ENCODE peak calls at places on chromosomes 2 and 18, in nine cellular contexts. T, C, G, O, R, D, P, M and Y are unnamed samples.

GRCh38 chr2:71462056-71462605 is 8.8 kb downstream of the DYSF start:
- DNase-seq in R (no peak), M (no peak), D (no peak), C (no peak), P (no peak), T (no peak), O (no peak), G (no peak), Y (no peak)

GRCh38 chr2:135030826-135031225 is 16.4 kb downstream of the MAP3K19 start:
- DNase-seq in P (peak; percentile 54), O (no peak), M (no peak), C (no peak), D (no peak), R (no peak), G (peak; percentile 60), T (no peak), Y (no peak)

GRCh38 chr2:180677200-180677599 is 303.2 kb upstream of the UBE2E3 start:
- DNase-seq in O (no peak), G (peak; percentile 48), D (no peak), M (no peak), P (no peak), C (no peak), T (no peak), R (no peak), Y (no peak)

GRCh38 chr2:219175928-219176817 is 552 bp downstream of the CNPPD1 start:
- DNase-seq in C (peak; percentile 64), P (peak; percentile 62), G (peak; percentile 70), R (peak; percentile 79), T (peak; percentile 21), M (no peak), O (no peak), D (peak; percentile 35), Y (peak; percentile 81)

GRCh38 chr2:156399224-156399949 is 36.8 kb upstream of the GPD2 start:
- DNase-seq in C (no peak), P (peak; percentile 72), D (no peak), R (no peak), G (peak; percentile 59), T (no peak), M (no peak), O (no peak), Y (peak; percentile 8)

GRCh38 chr2:192087398-192087958 is 107.3 kb downstream of the TMEFF2 start:
- DNase-seq in O (no peak), G (no peak), T (no peak), C (no peak), R (no peak), M (no peak), P (no peak), D (no peak), Y (no peak)

GRCh38 chr2:162301151-162301804 is 17.2 kb downstream of the IFIH1 start:
- DNase-seq in D (peak; percentile 61), C (peak; percentile 28), R (no peak), O (peak; percentile 28), G (peak; percentile 81), M (no peak), T (no peak), P (peak; percentile 67), Y (peak; percentile 11)

GRCh38 chr2:97728091-97728596 is 14.8 kb downstream of the ZAP70 start:
- DNase-seq in C (no peak), D (peak; percentile 38), P (peak; percentile 57), M (no peak), O (no peak), R (no peak), G (peak; percentile 77), T (no peak), Y (no peak)

GRCh38 chr2:240143276-240143675 is 2.8 kb upstream of the OTOS start:
- DNase-seq in R (no peak), C (no peak), D (no peak), M (no peak), T (no peak), O (no peak), G (no peak), P (no peak), Y (no peak)

GRCh38 chr2:240142859-240143258 is 2.4 kb upstream of the OTOS start:
- DNase-seq in T (no peak), D (no peak), R (no peak), O (no peak), P (no peak), C (no peak), G (no peak), M (no peak), Y (no peak)

GRCh38 chr2:240145461-240145860 is 5.0 kb upstream of the OTOS start:
- DNase-seq in C (no peak), G (no peak), T (no peak), M (no peak), O (no peak), D (no peak), P (no peak), R (no peak), Y (no peak)

GRCh38 chr2:240144649-240145261 is 4.3 kb upstream of the OTOS start:
- DNase-seq in P (no peak), D (no peak), C (no peak), O (no peak), T (no peak), R (no peak), M (no peak), G (no peak), Y (no peak)

DNA sequence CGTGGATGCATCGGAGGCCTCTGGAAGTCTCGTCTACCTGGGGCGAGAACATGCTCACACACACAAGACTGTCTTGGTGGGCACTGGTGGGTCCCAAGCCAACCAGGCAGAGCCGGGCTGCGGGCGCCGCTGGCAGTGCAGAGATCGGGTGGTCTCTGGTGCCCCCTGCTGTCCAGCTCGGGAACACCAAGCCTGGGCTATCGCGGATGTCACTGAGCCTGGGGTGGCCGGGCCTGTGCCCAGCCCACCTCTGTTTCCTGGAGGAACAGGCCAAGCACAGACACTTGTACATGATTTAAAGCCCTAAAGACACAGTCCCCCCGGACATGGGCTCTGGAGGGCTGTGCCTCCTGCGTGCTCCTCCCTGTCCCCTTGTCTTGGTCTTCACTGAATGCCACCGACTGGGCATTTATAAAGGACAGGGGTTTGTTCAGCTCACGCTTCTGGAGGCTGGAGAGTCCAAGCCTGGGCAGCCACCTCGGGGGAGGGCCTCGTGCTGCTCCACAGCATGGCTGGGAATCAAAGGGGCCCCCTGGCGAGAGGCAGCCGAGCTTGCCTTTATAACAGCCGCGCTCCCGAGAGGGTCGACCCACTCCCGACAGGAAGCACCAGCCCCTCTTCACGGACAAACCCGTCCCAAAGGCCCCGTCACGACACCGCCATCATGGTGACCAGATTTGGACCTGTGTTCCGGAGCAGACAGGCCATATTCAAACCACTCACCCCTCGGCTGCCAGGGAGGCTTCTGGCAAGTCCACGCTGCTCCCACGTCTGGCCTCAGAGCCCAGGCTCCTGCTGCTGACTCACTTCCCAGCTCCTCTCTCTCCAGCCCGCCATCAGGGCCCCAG is 3.6 kb upstream of the OTOS start:
- DNase-seq in C (peak; percentile 51), G (peak; percentile 66), O (peak; percentile 46), M (no peak), R (peak; percentile 78), T (peak; percentile 56), P (peak; percentile 53), D (peak; percentile 84), Y (peak; percentile 63)
- H3K4me3 ChIP-seq in C (no peak overlapping the region), G (no peak overlapping the region), O (no peak overlapping the region), M (no peak overlapping the region), R (no peak overlapping the region), T (no peak overlapping the region), P (no peak overlapping the region), D (no peak overlapping the region), Y (no peak overlapping the region)

DNA sequence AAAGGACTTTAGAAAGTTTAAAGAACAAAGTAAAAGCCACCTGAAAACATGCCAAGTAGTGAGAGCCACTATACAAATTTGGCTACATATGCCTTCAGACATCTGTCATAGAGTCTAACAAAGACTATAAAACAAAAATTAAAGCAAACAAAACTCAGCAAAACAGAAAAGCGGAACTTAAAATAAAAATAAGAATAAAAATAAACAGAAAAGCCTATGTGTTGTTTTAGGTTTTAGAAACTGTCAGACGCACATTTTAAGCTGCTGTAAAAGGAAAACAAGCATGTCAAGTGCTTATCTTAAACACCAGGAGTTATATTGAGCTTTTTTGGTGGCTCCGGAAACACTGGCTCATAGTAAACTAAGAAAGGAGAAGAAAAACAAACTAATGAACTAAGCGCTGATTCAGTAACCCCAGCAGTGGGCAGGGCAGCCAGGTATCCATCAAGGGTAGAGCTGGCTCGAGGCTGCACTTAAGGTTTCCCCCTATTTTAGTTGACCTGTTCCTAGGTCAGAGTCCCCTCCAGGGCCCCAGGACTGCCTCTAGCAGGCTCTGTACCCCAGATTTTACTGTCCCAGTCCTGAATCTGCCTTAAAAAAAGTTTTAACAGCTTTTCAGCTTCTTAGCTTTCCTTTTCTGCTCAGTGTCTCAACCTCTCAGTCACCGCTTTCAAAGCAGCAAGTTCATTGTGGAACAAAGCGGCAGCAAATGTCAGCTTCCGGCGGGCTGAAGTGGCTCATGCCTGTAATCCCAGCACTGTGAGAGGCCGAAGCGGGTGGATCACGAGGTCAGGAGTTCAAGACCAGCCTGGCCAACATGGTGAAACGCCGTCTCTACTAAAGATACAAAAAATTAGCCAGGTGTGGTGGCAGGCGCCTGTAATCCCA is 15.3 kb upstream of the RMC1 start:
- DNase-seq in D (peak; percentile 48), R (peak; percentile 74), O (no peak), G (peak; percentile 23), M (peak; percentile 49), C (peak; percentile 55), P (peak; percentile 19), T (no peak), Y (peak; percentile 63)
- H3K4me3 ChIP-seq in D (peak overlapping the region; percentile 24), R (peak overlapping the region; percentile 33), O (no peak overlapping the region), G (no peak overlapping the region), M (peak overlapping the region; percentile 24), C (peak overlapping the region; percentile 52), P (no peak overlapping the region), T (peak overlapping the region; percentile 27), Y (no peak overlapping the region)

DNA sequence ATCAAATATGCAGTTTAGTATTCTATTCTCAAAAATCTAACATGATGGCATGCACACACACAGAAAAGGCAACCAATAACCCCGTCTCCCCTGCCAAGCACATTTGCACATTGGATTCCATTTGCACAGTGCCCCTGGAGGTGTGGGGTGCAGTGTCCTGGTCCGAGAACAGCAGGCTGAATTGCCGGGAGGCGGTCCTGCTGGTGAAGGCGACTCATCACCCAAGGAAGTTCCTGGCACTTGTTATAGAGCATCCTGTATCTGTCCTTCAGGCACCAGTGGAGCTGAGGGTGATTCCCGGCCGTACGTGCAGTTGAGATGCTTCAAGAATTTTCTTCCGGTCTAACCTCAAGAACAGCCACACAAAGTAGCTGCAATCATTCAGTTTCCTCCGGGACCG is 73.0 kb upstream of the RAB12 start:
- DNase-seq in R (no peak), C (no peak), M (no peak), O (no peak), P (no peak), T (no peak), D (no peak), G (peak; percentile 9), Y (no peak)
- H3K4me3 ChIP-seq in R (no peak overlapping the region), C (no peak overlapping the region), M (no peak overlapping the region), O (no peak overlapping the region), P (no peak overlapping the region), T (no peak overlapping the region), D (no peak overlapping the region), G (no peak overlapping the region), Y (no peak overlapping the region)

GRCh38 chr2:224941958-224942357 is 100.3 kb downstream of the DOCK10 start:
- DNase-seq in O (peak; percentile 30), R (no peak), T (no peak), D (no peak), C (no peak), M (no peak), P (no peak), G (no peak), Y (no peak)

GRCh38 chr2:224946911-224947310 is 95.4 kb downstream of the DOCK10 start:
- DNase-seq in G (peak; percentile 90), T (no peak), D (no peak), M (peak; percentile 71), C (no peak), P (peak; percentile 73), O (no peak), R (no peak), Y (no peak)

GRCh38 chr2:224945134-224945533 is 97.1 kb downstream of the DOCK10 start:
- DNase-seq in P (no peak), G (no peak), R (no peak), T (no peak), C (no peak), O (no peak), D (no peak), M (no peak), Y (no peak)

GRCh38 chr2:224947566-224947965 is 94.7 kb downstream of the DOCK10 start:
- DNase-seq in P (no peak), D (no peak), R (no peak), C (no peak), T (no peak), O (no peak), M (no peak), G (no peak), Y (no peak)

GRCh38 chr2:224944707-224945106 is 97.6 kb downstream of the DOCK10 start:
- DNase-seq in D (no peak), G (no peak), R (no peak), C (no peak), M (no peak), P (no peak), T (no peak), O (no peak), Y (no peak)
- H3K4me3 ChIP-seq in D (peak overlapping the region; percentile 76), G (no peak overlapping the region), R (peak overlapping the region; percentile 5), C (peak overlapping the region; percentile 77), M (peak overlapping the region; percentile 74), P (no peak overlapping the region), T (no peak overlapping the region), O (no peak overlapping the region), Y (no peak overlapping the region)